ENCODE peak calls at places on chromosome 10, in nine cellular contexts. S is activated naive CD8-positive, alpha-beta T cell treated with anti-CD3 and anti-CD28 coated beads, Interleukin-2, amount 50 U/mL, for 16 hours; N is K562; P is left ventricle myocardium inferior; I is stimulated activated CD8-positive, alpha-beta memory T cell treated with anti-CD3 and anti-CD28 coated beads, Interleukin-15, amount 100 ng/mL, for 24 hours; H is SJSA1; X is NCI-H2029; O is NAMALWA; E is NCI-H2107. T is an unnamed sample.

GRCh38 chr10:110368002-110368401 is 63.3 kb upstream of the SMNDC1 start:
- DNase-seq in H (no peak), E (no peak), P (no peak), S (no peak), I (no peak), X (no peak), N (peak; percentile 37), O (no peak), T (no peak)

GRCh38 chr10:60914676-60915075 is 29.3 kb downstream of the RHOBTB1 start:
- DNase-seq in O (no peak), P (no peak), S (no peak), N (no peak), I (no peak), X (no peak), H (peak; percentile 82), E (no peak), T (peak; percentile 25)

GRCh38 chr10:82922755-82923154 is 1047.8 kb downstream of the NRG3 start:
- DNase-seq in S (no peak), O (no peak), X (no peak), I (no peak), P (no peak), E (no peak), H (no peak), N (no peak), T (no peak)

GRCh38 chr10:90887555-90887954 is 15.8 kb downstream of the RPP30 start:
- DNase-seq in N (no peak), P (no peak), X (no peak), E (no peak), S (no peak), I (no peak), O (no peak), H (no peak), T (no peak)

GRCh38 chr10:31940839-31941653 is 12.4 kb upstream of the ARHGAP12 start:
- DNase-seq in I (no peak), E (no peak), S (no peak), H (peak; percentile 97), N (no peak), X (no peak), P (no peak), O (no peak), T (peak; percentile 95)

GRCh38 chr10:96044686-96045085 is 1.3 kb downstream of the CCNJ start:
- DNase-seq in N (no peak), O (peak; percentile 47), S (no peak), P (no peak), E (no peak), H (no peak), I (no peak), X (no peak), T (no peak)

GRCh38 chr10:7797582-7797981 is 9.6 kb downstream of the ATP5F1C start:
- DNase-seq in E (no peak), I (no peak), P (peak; percentile 29), X (no peak), S (no peak), N (peak; percentile 39), H (peak; percentile 84), O (no peak), T (peak; percentile 86)

GRCh38 chr10:88152720-88153119 is 289.3 kb downstream of the PTEN start:
- DNase-seq in O (no peak), I (no peak), P (no peak), X (no peak), E (no peak), H (peak; percentile 78), N (no peak), S (peak; percentile 0), T (peak; percentile 97)

GRCh38 chr10:112552593-112553110 is 105.6 kb downstream of the VTI1A start:
- DNase-seq in X (no peak), O (no peak), S (no peak), N (no peak), I (no peak), P (no peak), H (no peak), E (no peak), T (no peak)

GRCh38 chr10:89981891-89982290 is 280.5 kb downstream of the KIF20B start:
- DNase-seq in E (no peak), N (no peak), H (no peak), I (no peak), S (no peak), O (no peak), X (no peak), P (no peak), T (no peak)

GRCh38 chr10:32131388-32131787 is 75.2 kb upstream of the KIF5B start:
- DNase-seq in I (no peak), X (no peak), P (no peak), N (no peak), O (no peak), E (no peak), H (no peak), S (no peak), T (no peak)

GRCh38 chr10:125159932-125160855 is at the start of gene CTBP2:
- DNase-seq in N (peak; percentile 62), S (no peak), P (peak; percentile 64), O (peak; percentile 19), E (no peak), I (no peak), X (no peak), H (peak; percentile 65), T (no peak)

GRCh38 chr10:113524120-113524519 is 28.7 kb upstream of the HABP2 start:
- DNase-seq in X (no peak), N (peak; percentile 15), O (peak; percentile 17), E (no peak), S (no peak), I (no peak), P (no peak), H (peak; percentile 29), T (no peak)

GRCh38 chr10:43959854-43960415 is 311.3 kb upstream of the ZNF32 start:
- DNase-seq in P (no peak), O (no peak), N (no peak), H (peak; percentile 35), X (no peak), S (no peak), E (no peak), I (no peak), T (no peak)

T was measured in amniotic stem cell.